ENCODE peak calls at places on chromosomes 5 and 9, in nine cellular contexts. A is heart left ventricle, R is kidney epithelial cell, G is astrocyte of the spinal cord, H is left ventricle myocardium inferior, S is fibroblast of villous mesenchyme, D is H1, K is epithelial cell of esophagus, X is heart right ventricle. F is an unnamed sample.

GRCh38 chr5:139043127-139043905 is 154.9 kb downstream of the SIL1 start:
- DNase-seq in A (no peak), R (no peak), G (peak), H (no peak), S (no peak), D (no peak), K (no peak), X (no peak), F (no peak)

GRCh38 chr9:130443840-130444492 is 795 bp upstream of the ASS1 start:
- DNase-seq in A (no peak), R (no peak), G (no peak), H (no peak), S (no peak), D (no peak), K (no peak), X (no peak), F (no peak)

GRCh38 chr9:121299467-121300282 is 31.7 kb downstream of the GSN start:
- DNase-seq in A (peak), R (no peak), G (no peak), H (peak), S (peak), D (peak), K (peak), X (peak), F (no peak)

GRCh38 chr5:31502506-31502905 is 29.4 kb downstream of the DROSHA start:
- DNase-seq in A (no peak), R (no peak), G (no peak), H (no peak), S (no peak), D (no peak), K (no peak), X (no peak), F (no peak)

GRCh38 chr5:147558131-147558730 is 48.4 kb upstream of the DPYSL3 start:
- DNase-seq in A (no peak), R (no peak), G (no peak), H (no peak), S (peak), D (no peak), K (no peak), X (no peak), F (no peak)

GRCh38 chr5:133075572-133076536 is 24.0 kb downstream of the HSPA4 start:
- DNase-seq in A (no peak), R (no peak), G (no peak), H (no peak), S (peak), D (no peak), K (no peak), X (no peak), F (peak)

GRCh38 chr5:926416-927171 is 33.9 kb downstream of the TRIP13 start:
- DNase-seq in A (no peak), R (no peak), G (peak), H (no peak), S (no peak), D (peak), K (peak), X (peak), F (no peak)

GRCh38 chr5:1536298-1537165 is 12.8 kb upstream of the LPCAT1 start:
- DNase-seq in A (no peak), R (no peak), G (no peak), H (no peak), S (peak), D (peak), K (peak), X (no peak), F (no peak)

GRCh38 chr9:124130277-124131075 is 118.9 kb downstream of the LHX2 start:
- DNase-seq in A (no peak), R (no peak), G (no peak), H (no peak), S (no peak), D (no peak), K (no peak), X (no peak), F (no peak)

GRCh38 chr5:78647411-78647818 is 1.2 kb downstream of the LHFPL2 start:
- DNase-seq in A (peak), R (no peak), G (peak), H (no peak), S (peak), D (no peak), K (peak), X (no peak), F (no peak)

GRCh38 chr5:175521313-175521833 is 43.0 kb downstream of the SFXN1 start:
- DNase-seq in A (no peak), R (no peak), G (no peak), H (no peak), S (no peak), D (no peak), K (no peak), X (no peak), F (no peak)

GRCh38 chr5:140261403-140262171 is 41.3 kb downstream of the PFDN1 start:
- DNase-seq in A (peak), R (peak), G (peak), H (peak), S (peak), D (no peak), K (peak), X (peak), F (peak)

GRCh38 chr5:104652271-104652861 is 1089.8 kb upstream of the NUDT12 start:
- DNase-seq in A (no peak), R (no peak), G (no peak), H (no peak), S (no peak), D (no peak), K (peak), X (no peak), F (no peak)

GRCh38 chr5:146877178-146877681 is 1.3 kb downstream of the PPP2R2B start:
- DNase-seq in A (no peak), R (no peak), G (no peak), H (no peak), S (no peak), D (no peak), K (no peak), X (no peak), F (no peak)

GRCh38 chr5:96344678-96345612 is 88.1 kb downstream of the PCSK1 start:
- DNase-seq in A (no peak), R (peak), G (peak), H (no peak), S (peak), D (no peak), K (peak), X (no peak), F (no peak)

GRCh38 chr9:107711528-107711927 is 222.0 kb upstream of the KLF4 start:
- DNase-seq in A (no peak), R (peak), G (peak), H (no peak), S (peak), D (no peak), K (peak), X (no peak), F (peak)

GRCh38 chr5:142065273-142065672 is 43.3 kb upstream of the NDFIP1 start:
- DNase-seq in A (peak), R (no peak), G (peak), H (no peak), S (peak), D (no peak), K (no peak), X (no peak), F (no peak)

GRCh38 chr9:135579889-135580660 is 18.5 kb downstream of the PAEP start:
- DNase-seq in A (no peak), R (no peak), G (no peak), H (no peak), S (no peak), D (no peak), K (no peak), X (no peak), F (no peak)

GRCh38 chr9:3528466-3528865 is 2.7 kb upstream of the RFX3 start:
- DNase-seq in A (no peak), R (no peak), G (no peak), H (no peak), S (no peak), D (no peak), K (no peak), X (no peak), F (no peak)

GRCh38 chr5:175814676-175815075 is 56.7 kb upstream of the CPLX2 start:
- DNase-seq in A (no peak), R (no peak), G (peak), H (peak), S (peak), D (no peak), K (peak), X (peak), F (no peak)

GRCh38 chr9:133058550-133059320 is 3.0 kb upstream of the CEL start:
- DNase-seq in A (no peak), R (no peak), G (no peak), H (no peak), S (no peak), D (no peak), K (no peak), X (no peak), F (no peak)

GRCh38 chr5:170503970-170504525 is at the start of gene KCNIP1:
- DNase-seq in A (no peak), R (no peak), G (no peak), H (no peak), S (no peak), D (peak), K (no peak), X (no peak), F (no peak)

GRCh38 chr5:37735649-37736347 is 104.0 kb downstream of the GDNF start:
- DNase-seq in A (peak), R (no peak), G (peak), H (no peak), S (peak), D (no peak), K (no peak), X (no peak), F (no peak)

DNA sequence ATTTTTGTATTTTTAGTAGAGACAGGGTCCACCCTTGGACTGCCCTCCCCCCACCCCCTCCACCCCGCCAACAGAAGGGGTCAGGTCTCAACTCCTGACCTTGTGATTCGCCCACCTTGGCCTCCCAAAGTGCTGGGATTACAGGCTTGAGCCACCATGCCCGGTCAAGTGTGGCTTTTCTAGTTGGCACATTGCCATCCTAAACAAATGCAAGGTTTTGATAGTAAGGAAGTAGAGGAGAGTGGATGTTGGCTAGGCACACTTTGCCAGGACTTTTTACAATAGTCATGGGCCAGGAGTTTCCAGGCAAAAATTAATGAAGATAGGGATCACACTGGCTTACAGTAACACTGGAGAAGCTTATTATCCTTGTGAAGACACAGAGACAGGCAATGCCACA is 62.4 kb downstream of the GALNT12 start:
- DNase-seq in A (no peak), R (no peak), G (no peak), H (no peak), S (no peak), D (no peak), K (no peak), X (no peak), F (no peak)
- TF ChIP-seq CTCF in A (no peak), R (no peak), G (no peak), H (no peak), S (no peak), D (no peak), K (no peak), X (no peak), F (no peak)

GRCh38 chr5:119285070-119285916 is 70.5 kb upstream of the TNFAIP8 start:
- DNase-seq in A (no peak), R (no peak), G (no peak), H (peak), S (no peak), D (no peak), K (no peak), X (peak), F (no peak)
- H3K4me3 ChIP-seq in A (no peak), R (no peak), G (no peak), H (no peak), S (no peak), D (no peak), K (no peak), X (no peak), F (no peak)

GRCh38 chr5:75053286-75054109 is 1.1 kb upstream of the GCNT4 start:
- DNase-seq in A (peak), R (no peak), G (peak), H (peak), S (peak), D (peak), K (peak), X (peak), F (no peak)
- TF ChIP-seq CTCF in A (no peak), R (no peak), G (peak), H (peak), S (peak), D (no peak), K (no peak), X (no peak), F (peak)

GRCh38 chr5:33043598-33043997 is 332.5 kb downstream of the NPR3 start:
- DNase-seq in A (no peak), R (no peak), G (no peak), H (no peak), S (no peak), D (no peak), K (peak), X (no peak), F (no peak)
- H3K4me3 ChIP-seq in A (no peak), R (no peak), G (no peak), H (no peak), S (no peak), D (no peak), K (no peak), X (no peak), F (no peak)

GRCh38 chr5:151923865-151924264 is 786 bp downstream of the GLRA1 start:
- DNase-seq in A (no peak), R (no peak), G (no peak), H (no peak), S (no peak), D (peak), K (peak), X (no peak), F (no peak)
- TF ChIP-seq CTCF in A (no peak), R (peak), G (peak), H (no peak), S (peak), D (peak), K (peak), X (no peak), F (peak)

DNA sequence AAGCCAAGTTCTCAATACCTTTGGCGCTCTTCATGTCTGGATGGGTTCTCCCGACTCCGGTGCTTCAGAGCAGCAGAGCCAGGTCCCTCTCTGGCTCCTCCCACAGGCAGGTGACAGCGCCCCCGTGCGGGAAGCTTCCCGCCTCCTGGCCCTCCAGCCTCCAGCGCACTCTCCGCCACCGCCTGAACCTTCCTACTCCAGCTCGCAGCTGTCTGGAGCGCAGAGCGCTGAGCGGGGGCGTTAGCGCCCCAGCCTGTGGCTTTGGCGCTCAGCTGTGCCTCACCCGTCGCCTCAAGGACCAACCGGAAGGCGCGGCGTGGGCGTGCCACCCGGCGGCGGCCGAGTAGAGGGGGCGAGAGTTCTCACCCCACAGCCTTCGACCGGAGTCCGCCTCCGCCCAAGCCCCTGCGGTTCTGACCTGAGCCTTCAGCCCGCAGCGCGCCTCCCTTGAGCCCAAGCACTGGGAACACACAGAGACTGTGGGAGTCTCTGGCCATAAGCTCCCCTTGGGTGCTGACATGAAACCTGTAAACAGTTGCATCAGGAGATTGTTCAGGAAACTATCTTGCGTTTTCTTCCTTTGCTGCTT is at the start of gene SLCO4C1:
- DNase-seq in A (peak), R (peak), G (peak), H (peak), S (peak), D (peak), K (peak), X (peak), F (peak)
- H3K4me3 ChIP-seq in A (peak), R (peak), G (peak), H (peak), S (peak), D (peak), K (peak), X (peak), F (peak)

F was measured in retinal pigment epithelial cell.